ENCODE peak calls at places on chromosomes 12 and 14, in seven cellular contexts. One of them, this sample, is unnamed.

GRCh38 chr14:64293976-64294671 is at the start of gene ESR2:
- DNase-seq in SK-N-SH: peak
- DNase-seq in transverse colon: peak
- DNase-seq in upper lobe of left lung: peak
- DNase-seq in A549: peak
- DNase-seq in sigmoid colon: no peak
- DNase-seq in stomach: peak
- DNase-seq in this sample: no peak

GRCh38 chr12:15629108-15629507 is 160.1 kb downstream of the EPS8 start:
- DNase-seq in SK-N-SH: no peak
- DNase-seq in transverse colon: peak
- DNase-seq in upper lobe of left lung: no peak
- DNase-seq in A549: peak
- DNase-seq in sigmoid colon: peak
- DNase-seq in stomach: peak
- DNase-seq in this sample: no peak

GRCh38 chr12:106000376-106001104 is 138.2 kb downstream of the NUAK1 start:
- DNase-seq in SK-N-SH: no peak
- DNase-seq in transverse colon: no peak
- DNase-seq in upper lobe of left lung: no peak
- DNase-seq in A549: no peak
- DNase-seq in sigmoid colon: no peak
- DNase-seq in stomach: no peak
- DNase-seq in this sample: no peak

GRCh38 chr14:63435838-63436237 is 107.3 kb downstream of the PPP2R5E start:
- DNase-seq in SK-N-SH: no peak
- DNase-seq in transverse colon: peak
- DNase-seq in upper lobe of left lung: no peak
- DNase-seq in A549: no peak
- DNase-seq in sigmoid colon: peak
- DNase-seq in stomach: peak
- DNase-seq in this sample: peak

GRCh38 chr14:38404616-38405015 is 148.7 kb upstream of the CLEC14A start:
- DNase-seq in SK-N-SH: no peak
- DNase-seq in transverse colon: no peak
- DNase-seq in upper lobe of left lung: no peak
- DNase-seq in A549: no peak
- DNase-seq in sigmoid colon: no peak
- DNase-seq in stomach: no peak
- DNase-seq in this sample: no peak

GRCh38 chr14:51004801-51005526 is 60.7 kb upstream of the PYGL start:
- DNase-seq in SK-N-SH: no peak
- DNase-seq in transverse colon: no peak
- DNase-seq in upper lobe of left lung: no peak
- DNase-seq in A549: peak
- DNase-seq in sigmoid colon: no peak
- DNase-seq in stomach: no peak
- DNase-seq in this sample: no peak

GRCh38 chr12:6965714-6966113 is 4.8 kb downstream of the PHB2 start:
- DNase-seq in SK-N-SH: no peak
- DNase-seq in transverse colon: no peak
- DNase-seq in upper lobe of left lung: no peak
- DNase-seq in A549: no peak
- DNase-seq in sigmoid colon: no peak
- DNase-seq in stomach: no peak
- DNase-seq in this sample: no peak

GRCh38 chr12:27762757-27763156 is 17.3 kb upstream of the KLHL42 start:
- DNase-seq in SK-N-SH: no peak
- DNase-seq in transverse colon: no peak
- DNase-seq in upper lobe of left lung: no peak
- DNase-seq in A549: no peak
- DNase-seq in sigmoid colon: no peak
- DNase-seq in stomach: no peak
- DNase-seq in this sample: no peak

GRCh38 chr12:20367731-20368652 is at the start of gene PDE3A:
- DNase-seq in SK-N-SH: peak
- DNase-seq in transverse colon: peak
- DNase-seq in upper lobe of left lung: peak
- DNase-seq in A549: peak
- DNase-seq in sigmoid colon: peak
- DNase-seq in stomach: no peak
- DNase-seq in this sample: peak

GRCh38 chr14:54310151-54310851 is 86.5 kb upstream of the CDKN3 start:
- DNase-seq in SK-N-SH: no peak
- DNase-seq in transverse colon: no peak
- DNase-seq in upper lobe of left lung: no peak
- DNase-seq in A549: no peak
- DNase-seq in sigmoid colon: no peak
- DNase-seq in stomach: no peak
- DNase-seq in this sample: no peak

GRCh38 chr12:71356569-71356968 is 83.0 kb upstream of the LGR5 start:
- DNase-seq in SK-N-SH: no peak
- DNase-seq in transverse colon: no peak
- DNase-seq in upper lobe of left lung: no peak
- DNase-seq in A549: no peak
- DNase-seq in sigmoid colon: no peak
- DNase-seq in stomach: no peak
- DNase-seq in this sample: no peak

GRCh38 chr14:67490201-67490600 is 1.7 kb upstream of the TMEM229B start:
- DNase-seq in SK-N-SH: no peak
- DNase-seq in transverse colon: no peak
- DNase-seq in upper lobe of left lung: no peak
- DNase-seq in A549: no peak
- DNase-seq in sigmoid colon: no peak
- DNase-seq in stomach: no peak
- DNase-seq in this sample: no peak

GRCh38 chr14:67487332-67487731 is 1.2 kb downstream of the TMEM229B start:
- DNase-seq in SK-N-SH: no peak
- DNase-seq in transverse colon: no peak
- DNase-seq in upper lobe of left lung: no peak
- DNase-seq in A549: no peak
- DNase-seq in sigmoid colon: no peak
- DNase-seq in stomach: no peak
- DNase-seq in this sample: no peak

GRCh38 chr14:67486890-67487289 is 1.6 kb downstream of the TMEM229B start:
- DNase-seq in SK-N-SH: no peak
- DNase-seq in transverse colon: no peak
- DNase-seq in upper lobe of left lung: no peak
- DNase-seq in A549: no peak
- DNase-seq in sigmoid colon: no peak
- DNase-seq in stomach: no peak
- DNase-seq in this sample: no peak

GRCh38 chr14:67485501-67486095 is 2.9 kb downstream of the TMEM229B start:
- DNase-seq in SK-N-SH: no peak
- DNase-seq in transverse colon: no peak
- DNase-seq in upper lobe of left lung: no peak
- DNase-seq in A549: no peak
- DNase-seq in sigmoid colon: no peak
- DNase-seq in stomach: no peak
- DNase-seq in this sample: no peak

DNA sequence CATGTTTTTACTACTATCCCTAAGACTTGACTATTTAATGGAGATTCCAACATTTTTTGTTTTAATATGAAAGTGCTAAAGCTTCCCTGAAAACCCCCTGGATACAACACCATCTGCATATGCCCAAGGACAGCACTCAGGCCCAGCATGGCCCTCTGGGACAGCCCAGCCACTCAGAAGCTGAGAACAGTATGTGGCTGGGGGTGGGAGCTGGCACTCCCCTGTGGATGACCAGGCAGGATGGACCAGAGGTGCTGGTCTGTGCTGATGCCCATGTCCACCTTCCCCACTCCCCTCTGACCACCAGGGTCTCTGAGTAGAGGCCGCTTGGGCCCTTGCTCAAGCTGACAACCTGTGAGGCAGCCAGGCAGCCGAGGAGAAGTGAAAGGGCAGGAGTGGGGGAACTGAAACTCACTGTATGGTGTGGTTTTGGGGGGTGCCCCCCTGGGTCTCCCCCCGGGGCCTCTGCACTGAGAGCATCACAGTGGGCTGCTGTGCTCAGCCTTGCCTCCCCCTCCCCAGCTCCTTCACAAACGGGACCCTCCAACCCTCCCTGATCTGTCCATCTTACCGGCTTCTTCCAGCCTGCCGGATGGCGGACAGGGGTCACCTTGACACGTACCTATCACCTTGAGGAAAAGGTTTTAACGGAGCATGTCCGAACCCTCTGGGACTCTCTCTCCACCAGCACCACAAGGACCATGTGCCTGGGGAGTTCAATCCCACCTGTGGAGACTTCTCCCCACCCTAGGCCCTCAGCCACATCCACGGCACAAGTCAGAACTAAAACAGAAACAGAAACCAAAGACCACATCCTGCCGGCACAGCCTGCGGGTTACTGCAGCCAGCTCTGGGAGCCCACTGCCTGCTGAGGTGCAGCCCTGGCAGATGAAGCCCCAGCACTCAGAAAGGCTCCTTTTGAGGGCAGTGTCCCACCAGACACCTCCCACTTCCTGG is at the start of gene TMEM229B:
- DNase-seq in SK-N-SH: no peak
- DNase-seq in transverse colon: peak
- DNase-seq in upper lobe of left lung: no peak
- DNase-seq in A549: no peak
- DNase-seq in sigmoid colon: no peak
- DNase-seq in stomach: peak
- DNase-seq in this sample: no peak
- H3K4me3 ChIP-seq in SK-N-SH: no peak
- H3K4me3 ChIP-seq in transverse colon: peak
- H3K4me3 ChIP-seq in upper lobe of left lung: peak
- H3K4me3 ChIP-seq in A549: no peak
- H3K4me3 ChIP-seq in sigmoid colon: peak
- H3K4me3 ChIP-seq in stomach: peak
- H3K4me3 ChIP-seq in this sample: peak

GRCh38 chr12:69932154-69932553 is 107.1 kb downstream of the MYRFL start:
- DNase-seq in SK-N-SH: no peak
- DNase-seq in transverse colon: no peak
- DNase-seq in upper lobe of left lung: no peak
- DNase-seq in A549: no peak
- DNase-seq in sigmoid colon: no peak
- DNase-seq in stomach: no peak
- DNase-seq in this sample: no peak
- H3K27ac ChIP-seq in SK-N-SH: no peak
- H3K27ac ChIP-seq in transverse colon: no peak
- H3K27ac ChIP-seq in upper lobe of left lung: no peak
- H3K27ac ChIP-seq in A549: no peak
- H3K27ac ChIP-seq in sigmoid colon: no peak
- H3K27ac ChIP-seq in stomach: no peak
- H3K27ac ChIP-seq in this sample: no peak

GRCh38 chr14:89351364-89351957 is 65.6 kb downstream of the FOXN3 start:
- DNase-seq in SK-N-SH: no peak
- DNase-seq in transverse colon: peak
- DNase-seq in upper lobe of left lung: peak
- DNase-seq in A549: no peak
- DNase-seq in sigmoid colon: no peak
- DNase-seq in stomach: peak
- DNase-seq in this sample: no peak
- TF ChIP-seq EP300 in SK-N-SH: no peak
- TF ChIP-seq EP300 in transverse colon: no peak
- TF ChIP-seq EP300 in upper lobe of left lung: no peak
- TF ChIP-seq EP300 in A549: no peak
- TF ChIP-seq EP300 in sigmoid colon: no peak
- TF ChIP-seq EP300 in stomach: no peak
- TF ChIP-seq EP300 in this sample: no peak

DNA sequence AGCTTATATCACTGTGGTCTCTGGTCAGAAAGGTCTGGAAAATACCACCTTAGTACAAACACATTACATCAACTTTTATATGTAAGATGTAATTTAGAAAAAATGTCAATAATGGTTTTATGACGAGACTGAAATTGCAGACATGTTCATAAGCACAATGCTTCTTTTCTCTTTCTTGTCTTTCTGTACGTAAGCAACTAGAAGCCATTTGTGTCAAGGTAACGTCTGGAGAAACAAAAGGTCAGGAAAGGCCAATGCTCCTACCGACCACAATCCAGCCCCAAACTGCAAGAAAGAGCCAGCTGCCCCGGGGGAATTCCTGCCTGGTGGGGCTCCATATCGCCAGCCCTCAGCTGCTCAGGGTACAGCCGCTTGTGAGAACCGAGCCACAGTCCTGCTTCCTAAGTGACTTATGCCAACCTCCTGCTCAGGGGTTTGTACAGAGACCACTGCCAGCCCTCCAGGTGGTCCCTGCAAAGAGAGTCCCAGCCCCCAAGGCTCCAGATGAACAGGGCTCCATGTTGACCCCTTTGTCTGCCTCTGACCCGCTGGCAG is 6.3 kb downstream of the ZNF839 start:
- DNase-seq in SK-N-SH: no peak
- DNase-seq in transverse colon: no peak
- DNase-seq in upper lobe of left lung: no peak
- DNase-seq in A549: no peak
- DNase-seq in sigmoid colon: peak
- DNase-seq in stomach: no peak
- DNase-seq in this sample: no peak
- H3K4me3 ChIP-seq in SK-N-SH: no peak
- H3K4me3 ChIP-seq in transverse colon: no peak
- H3K4me3 ChIP-seq in upper lobe of left lung: no peak
- H3K4me3 ChIP-seq in A549: no peak
- H3K4me3 ChIP-seq in sigmoid colon: no peak
- H3K4me3 ChIP-seq in stomach: no peak
- H3K4me3 ChIP-seq in this sample: no peak

This sample was measured in suprapubic skin.